ENCODE peak calls at places on chromosomes 1 and 21, in four cellular contexts. I is transverse colon, U is stomach, J is sigmoid colon. F is an unnamed sample.

GRCh38 chr1:63903947-63904346 is 130.1 kb downstream of the ROR1 start:
- DNase-seq in I (no peak), U (no peak), J (no peak), F (no peak)

GRCh38 chr1:210400043-210400840 is 71.5 kb downstream of the HHAT start:
- DNase-seq in I (peak; percentile 38), U (peak; percentile 58), J (peak; percentile 70), F (no peak)

GRCh38 chr1:38474738-38475623 is 384.6 kb downstream of the RRAGC start:
- DNase-seq in I (peak; percentile 37), U (no peak), J (no peak), F (no peak)

GRCh38 chr1:185694081-185694480 is 40.1 kb upstream of the HMCN1 start:
- DNase-seq in I (peak; percentile 30), U (no peak), J (no peak), F (no peak)

GRCh38 chr1:97143236-97143882 is 421.8 kb downstream of the PTBP2 start:
- DNase-seq in I (no peak), U (no peak), J (no peak), F (no peak)

GRCh38 chr1:86948212-86948611 is 33.8 kb downstream of the HS2ST1 start:
- DNase-seq in I (no peak), U (no peak), J (peak; percentile 49), F (no peak)

GRCh38 chr1:190464686-190465085 is 13.0 kb downstream of the BRINP3 start:
- DNase-seq in I (no peak), U (no peak), J (no peak), F (no peak)

GRCh38 chr1:87428351-87428750 is 99.7 kb downstream of the LMO4 start:
- DNase-seq in I (no peak), U (no peak), J (no peak), F (no peak)

GRCh38 chr1:6205849-6206845 is at the start of gene RNF207:
- DNase-seq in I (peak; percentile 79), U (peak; percentile 75), J (peak; percentile 79), F (no peak)

GRCh38 chr21:35106246-35106835 is 57.2 kb upstream of the RUNX1 start:
- DNase-seq in I (no peak), U (no peak), J (no peak), F (no peak)

GRCh38 chr1:147500309-147500839 is 40.9 kb upstream of the BCL9 start:
- DNase-seq in I (no peak), U (no peak), J (no peak), F (no peak)

GRCh38 chr1:27391511-27392095 is 819 bp upstream of the GPR3 start:
- DNase-seq in I (peak; percentile 49), U (peak; percentile 46), J (peak; percentile 88), F (no peak)

GRCh38 chr1:49052102-49052501 is 275.4 kb upstream of the BEND5 start:
- DNase-seq in I (no peak), U (no peak), J (no peak), F (no peak)

GRCh38 chr1:156115514-156116374 is 1.2 kb downstream of the LMNA start:
- DNase-seq in I (peak; percentile 76), U (peak; percentile 62), J (peak; percentile 87), F (peak; percentile 89)

GRCh38 chr1:239616686-239617085 is 230.3 kb downstream of the CHRM3 start:
- DNase-seq in I (no peak), U (no peak), J (no peak), F (no peak)

GRCh38 chr1:10217748-10218441 is 7.5 kb downstream of the KIF1B start:
- DNase-seq in I (no peak), U (no peak), J (no peak), F (no peak)

GRCh38 chr1:39957299-39958020 is 2.5 kb downstream of the MFSD2A start:
- DNase-seq in I (no peak), U (no peak), J (no peak), F (no peak)

GRCh38 chr1:11703357-11704225 is 12.1 kb downstream of the DRAXIN start:
- DNase-seq in I (no peak), U (no peak), J (no peak), F (no peak)

GRCh38 chr1:109385417-109385816 is 12.3 kb downstream of the SORT1 start:
- DNase-seq in I (peak; percentile 23), U (no peak), J (peak; percentile 76), F (no peak)

GRCh38 chr1:112335351-112335750 is 60.7 kb upstream of the CTTNBP2NL start:
- DNase-seq in I (no peak), U (no peak), J (no peak), F (no peak)

GRCh38 chr1:197199923-197200467 is 53.5 kb upstream of the ASPM start:
- DNase-seq in I (no peak), U (no peak), J (no peak), F (no peak)

GRCh38 chr21:42537106-42537742 is 23.6 kb downstream of the SLC37A1 start:
- DNase-seq in I (no peak), U (no peak), J (peak; percentile 14), F (peak; percentile 9)

GRCh38 chr1:235952950-235953615 is 86.4 kb upstream of the LYST start:
- DNase-seq in I (no peak), U (no peak), J (no peak), F (no peak)

GRCh38 chr1:115098979-115099692 is 9.8 kb upstream of the TSPAN2 start:
- DNase-seq in I (peak; percentile 72), U (peak; percentile 52), J (peak; percentile 83), F (no peak)

GRCh38 chr1:203888807-203889251 is 27.4 kb downstream of the SNRPE start:
- DNase-seq in I (no peak), U (no peak), J (no peak), F (no peak)

GRCh38 chr1:2643414-2644077 is 10.7 kb upstream of the MMEL1 start:
- DNase-seq in I (no peak), U (no peak), J (no peak), F (no peak)

GRCh38 chr1:78047131-78047530 is 1.4 kb downstream of the GIPC2 start:
- DNase-seq in I (no peak), U (no peak), J (no peak), F (no peak)

GRCh38 chr1:67773462-67773861 is 59.8 kb downstream of the GNG12 start:
- DNase-seq in I (no peak), U (no peak), J (no peak), F (no peak)

GRCh38 chr1:221839794-221840395 is 98.0 kb upstream of the DUSP10 start:
- DNase-seq in I (peak; percentile 39), U (peak; percentile 56), J (peak; percentile 73), F (peak; percentile 87)

GRCh38 chr1:169003864-169004516 is 102.5 kb upstream of the ATP1B1 start:
- DNase-seq in I (peak; percentile 26), U (peak; percentile 61), J (peak; percentile 71), F (no peak)

GRCh38 chr21:45963225-45963555 is 18.4 kb upstream of the COL6A1 start:
- DNase-seq in I (no peak), U (no peak), J (peak; percentile 46), F (no peak)

GRCh38 chr1:235935506-235936224 is 69.0 kb upstream of the LYST start:
- DNase-seq in I (no peak), U (no peak), J (no peak), F (no peak)

GRCh38 chr1:47967868-47968267 is 29.3 kb downstream of the TRABD2B start:
- DNase-seq in I (no peak), U (no peak), J (no peak), F (no peak)

GRCh38 chr1:47963093-47963492 is 34.1 kb downstream of the TRABD2B start:
- DNase-seq in I (no peak), U (no peak), J (no peak), F (no peak)

GRCh38 chr1:47969478-47969877 is 27.7 kb downstream of the TRABD2B start:
- DNase-seq in I (no peak), U (no peak), J (no peak), F (no peak)

GRCh38 chr1:47968489-47968888 is 28.7 kb downstream of the TRABD2B start:
- DNase-seq in I (no peak), U (no peak), J (no peak), F (no peak)

DNA sequence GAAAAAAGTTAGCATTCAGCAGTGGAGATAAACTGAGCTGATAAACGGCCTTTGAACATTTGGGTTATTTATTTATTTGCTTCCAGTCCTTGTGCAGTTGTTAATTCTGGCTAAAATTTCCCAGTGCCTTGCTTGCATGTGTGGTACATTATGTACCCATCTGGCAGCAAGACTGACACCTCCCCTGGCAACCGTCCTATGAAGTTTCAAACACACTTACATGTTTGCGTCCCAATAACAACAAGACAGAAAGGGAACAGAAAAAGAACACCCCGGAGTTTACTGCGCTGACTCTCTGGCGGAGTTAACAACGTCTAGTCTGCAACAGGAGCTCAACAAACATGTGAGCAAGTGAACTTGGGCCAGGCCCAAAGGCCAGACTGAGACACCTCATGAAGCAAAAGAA is 33.6 kb downstream of the TRABD2B start:
- DNase-seq in I (no peak), U (no peak), J (peak; percentile 74), F (no peak)
- TF ChIP-seq POLR2AphosphoS5 in I (peak; percentile 56), U (peak; percentile 60), J (no peak), F (no peak)

DNA sequence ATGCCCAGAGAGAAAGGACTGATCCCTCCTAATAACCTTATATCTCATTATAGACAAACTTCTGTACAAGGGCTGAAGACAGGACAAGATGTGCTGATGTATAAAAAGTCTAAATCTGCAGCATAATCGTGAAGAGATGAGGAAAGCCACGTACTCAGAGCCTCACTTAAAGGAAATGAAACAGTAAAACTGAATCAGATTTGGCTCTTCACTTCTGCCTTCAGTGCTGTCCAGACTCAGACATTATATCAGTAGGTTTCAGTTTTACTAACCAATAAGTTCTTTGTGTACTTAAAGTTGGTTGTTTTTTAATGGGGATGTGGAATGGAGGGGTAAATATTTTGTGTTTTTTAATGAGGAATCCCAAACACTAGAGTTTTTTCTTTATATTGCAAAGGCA is 45.3 kb upstream of the RGS1 start:
- DNase-seq in I (no peak), U (no peak), J (no peak), F (no peak)
- TF ChIP-seq POLR2AphosphoS5 in I (peak; percentile 60), U (no peak), J (no peak), F (no peak)

DNA sequence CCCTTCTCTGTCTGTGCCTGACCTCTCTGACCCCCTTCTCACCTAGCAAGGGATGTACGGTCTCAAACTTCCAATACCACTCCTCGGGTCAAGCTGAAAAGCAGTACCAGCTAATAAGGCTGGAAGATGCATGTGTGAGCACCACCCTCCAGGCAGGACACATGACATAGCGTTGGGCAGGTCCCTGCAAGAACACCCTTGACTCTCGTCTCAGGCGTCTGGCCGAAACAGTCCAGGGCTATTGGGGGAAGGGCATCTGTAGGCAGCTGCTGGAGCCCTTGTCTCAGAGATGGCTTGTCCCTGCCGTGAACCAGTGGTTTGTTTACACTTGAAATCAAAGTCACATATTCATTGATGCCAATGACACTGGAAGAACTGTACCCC is 56.5 kb downstream of the CD46 start:
- DNase-seq in I (no peak), U (no peak), J (no peak), F (peak; percentile 63)
- TF ChIP-seq POLR2AphosphoS5 in I (no peak), U (no peak), J (no peak), F (no peak)

DNA sequence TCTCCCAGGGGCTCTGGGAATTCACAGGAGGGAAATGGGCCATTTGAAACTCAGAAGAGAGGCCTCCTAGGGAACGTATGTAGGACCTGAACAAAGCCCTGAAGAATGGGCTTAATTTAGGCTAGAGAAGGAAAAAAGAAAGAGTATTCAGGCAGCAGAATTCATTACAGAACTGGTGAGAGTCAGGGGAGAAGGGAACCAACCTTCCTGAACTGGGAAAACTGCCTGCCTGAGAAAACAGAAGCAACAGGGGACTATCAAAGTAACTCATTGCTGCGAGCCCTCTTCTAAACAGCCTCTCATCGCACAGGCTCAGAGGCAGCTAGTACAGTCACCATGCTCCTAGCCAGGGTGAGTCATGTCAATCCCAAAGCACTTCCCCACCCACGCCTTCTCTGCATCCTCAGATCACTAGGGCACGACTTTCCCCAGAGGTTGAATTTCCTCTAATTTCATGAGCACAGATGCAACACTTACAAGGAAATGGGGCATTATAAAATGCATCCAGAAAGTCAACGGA is 98.1 kb downstream of the ADSS2 start:
- DNase-seq in I (peak; percentile 68), U (peak; percentile 49), J (no peak), F (peak; percentile 81)
- TF ChIP-seq POLR2AphosphoS5 in I (peak; percentile 27), U (no peak), J (no peak), F (no peak)

F was measured in suprapubic skin.